ENCODE peak calls at places on chromosomes 5 and 9, in six cellular contexts. B is mammary epithelial cell; C is activated naive CD8-positive, alpha-beta T cell treated with anti-CD3 and anti-CD28 coated beads, Interleukin-2, amount 50 U/mL, for 24 hours; L is head of caudate nucleus; Q is MV-4-11; G is CD8-positive, alpha-beta T cell. Z is an unnamed sample.

GRCh38 chr5:172918421-172919371 is 40.5 kb upstream of the RPL26L1 start:
- DNase-seq in B (no peak), C (peak), L (no peak), Q (no peak), G (peak), Z (no peak)

GRCh38 chr9:89419978-89420394 is 77.9 kb downstream of the SEMA4D start:
- DNase-seq in B (peak), C (peak), L (no peak), Q (no peak), G (peak), Z (no peak)

GRCh38 chr5:55429221-55429620 is 105.5 kb downstream of the PLPP1 start:
- DNase-seq in B (no peak), C (no peak), L (no peak), Q (no peak), G (no peak), Z (no peak)

GRCh38 chr5:15844253-15844652 is 335.3 kb downstream of the MARCHF11 start:
- DNase-seq in B (no peak), C (no peak), L (no peak), Q (no peak), G (no peak), Z (no peak)

GRCh38 chr9:128259156-128259555 is 16.7 kb downstream of the GOLGA2 start:
- DNase-seq in B (no peak), C (no peak), L (no peak), Q (no peak), G (no peak), Z (no peak)

GRCh38 chr9:87540444-87541105 is 42.9 kb downstream of the DAPK1 start:
- DNase-seq in B (no peak), C (no peak), L (no peak), Q (no peak), G (no peak), Z (no peak)

GRCh38 chr5:84384604-84385575 is at the start of gene EDIL3:
- DNase-seq in B (peak), C (no peak), L (peak), Q (no peak), G (no peak), Z (peak)

GRCh38 chr5:45081082-45081481 is 272.3 kb downstream of the MRPS30 start:
- DNase-seq in B (no peak), C (no peak), L (no peak), Q (no peak), G (no peak), Z (no peak)

GRCh38 chr9:19379697-19380046 is 364 bp downstream of the RPS6 start:
- DNase-seq in B (no peak), C (no peak), L (no peak), Q (peak), G (no peak), Z (peak)

GRCh38 chr5:126777257-126777973 is 479 bp downstream of the LMNB1 start:
- DNase-seq in B (peak), C (peak), L (peak), Q (peak), G (peak), Z (peak)

GRCh38 chr9:23907343-23907742 is 81.3 kb upstream of the ELAVL2 start:
- DNase-seq in B (no peak), C (no peak), L (no peak), Q (no peak), G (no peak), Z (no peak)

GRCh38 chr9:34984049-34984448 is 5.5 kb upstream of the DNAJB5 start:
- DNase-seq in B (no peak), C (no peak), L (no peak), Q (peak), G (peak), Z (no peak)

GRCh38 chr5:54825005-54825404 is 160.4 kb downstream of the ESM1 start:
- DNase-seq in B (peak), C (no peak), L (no peak), Q (no peak), G (no peak), Z (no peak)

GRCh38 chr5:12323637-12324229 is 419.5 kb upstream of the CTNND2 start:
- DNase-seq in B (no peak), C (no peak), L (no peak), Q (no peak), G (no peak), Z (no peak)

GRCh38 chr5:149853019-149853648 is 91.5 kb downstream of the PDE6A start:
- DNase-seq in B (peak), C (peak), L (peak), Q (peak), G (peak), Z (peak)

GRCh38 chr5:172841-173251 is 18.4 kb upstream of the LRRC14B start:
- DNase-seq in B (no peak), C (no peak), L (no peak), Q (no peak), G (no peak), Z (no peak)

GRCh38 chr9:69697475-69697874 is 25.3 kb upstream of the APBA1 start:
- DNase-seq in B (no peak), C (no peak), L (no peak), Q (no peak), G (no peak), Z (no peak)

GRCh38 chr5:157384971-157385709 is 74.9 kb upstream of the NIPAL4 start:
- DNase-seq in B (peak), C (no peak), L (peak), Q (no peak), G (no peak), Z (peak)

GRCh38 chr5:120017523-120017922 is 388.2 kb downstream of the FAM170A start:
- DNase-seq in B (peak), C (no peak), L (no peak), Q (peak), G (no peak), Z (no peak)

GRCh38 chr5:189486-189885 is 1.8 kb upstream of the LRRC14B start:
- DNase-seq in B (no peak), C (no peak), L (no peak), Q (no peak), G (no peak), Z (no peak)

GRCh38 chr5:52015760-52016159 is 632.5 kb downstream of the ISL1 start:
- DNase-seq in B (no peak), C (no peak), L (no peak), Q (no peak), G (no peak), Z (no peak)

GRCh38 chr9:133558191-133559126 is 24.0 kb downstream of the ADAMTSL2 start:
- DNase-seq in B (peak), C (peak), L (peak), Q (peak), G (no peak), Z (peak)

GRCh38 chr9:2465921-2466460 is 155.6 kb upstream of the VLDLR start:
- DNase-seq in B (peak), C (no peak), L (no peak), Q (peak), G (no peak), Z (no peak)

GRCh38 chr5:94693043-94693822 is 74.8 kb downstream of the SLF1 start:
- DNase-seq in B (peak), C (no peak), L (no peak), Q (peak), G (no peak), Z (peak)

GRCh38 chr5:136066705-136067271 is 38.0 kb downstream of the TGFBI start:
- DNase-seq in B (peak), C (no peak), L (no peak), Q (no peak), G (no peak), Z (no peak)

GRCh38 chr5:19795218-19795617 is 192.8 kb downstream of the CDH18 start:
- DNase-seq in B (peak), C (no peak), L (no peak), Q (no peak), G (no peak), Z (no peak)

GRCh38 chr5:88674262-88675158 is 208.5 kb downstream of the MEF2C start:
- DNase-seq in B (no peak), C (no peak), L (peak), Q (peak), G (no peak), Z (peak)

GRCh38 chr9:33135086-33135958 is 31.8 kb downstream of the B4GALT1 start:
- DNase-seq in B (no peak), C (no peak), L (no peak), Q (peak), G (no peak), Z (no peak)

GRCh38 chr5:77852514-77853352 is 76.6 kb upstream of the TBCA start:
- DNase-seq in B (peak), C (peak), L (peak), Q (peak), G (peak), Z (peak)

GRCh38 chr5:170986598-170986997 is 124.8 kb downstream of the RANBP17 start:
- DNase-seq in B (peak), C (no peak), L (no peak), Q (peak), G (no peak), Z (peak)

Z was measured in pons.